ENCODE peak calls at places on chromosome 20, in seven cellular contexts. K is hepatocyte, B is A549, G is neuronal stem cell, I is keratinocyte, H is neural progenitor cell, X is GM23248. L is an unnamed sample. For H3K4me1, the result is how much of the 10 kb centered on the place peaks cover.

GRCh38 chr20:1327827-1328679 is 886 bp downstream of the SDCBP2 start:
- DNase-seq in K (peak), B (no peak), G (no peak), I (no peak), H (no peak), X (no peak), L (peak)

GRCh38 chr20:35700625-35701148 is 1.5 kb downstream of the ROMO1 start:
- DNase-seq in K (no peak), B (no peak), G (no peak), I (no peak), H (no peak), X (peak), L (no peak)

GRCh38 chr20:54049156-54049555 is 21.2 kb downstream of the BCAS1 start:
- DNase-seq in K (no peak), B (no peak), G (no peak), I (no peak), H (no peak), X (peak), L (no peak)

GRCh38 chr20:38165089-38165965 is at the start of gene TGM2:
- DNase-seq in K (peak), B (peak), G (peak), I (no peak), H (peak), X (peak), L (no peak)

GRCh38 chr20:5073154-5074049 is 46.4 kb downstream of the PCNA start:
- DNase-seq in K (peak), B (peak), G (no peak), I (peak), H (no peak), X (peak), L (peak)

GRCh38 chr20:63064310-63064709 is 57.5 kb upstream of the BHLHE23 start:
- DNase-seq in K (no peak), B (no peak), G (no peak), I (no peak), H (no peak), X (peak), L (peak)

GRCh38 chr20:34315236-34315635 is 12.1 kb upstream of the AHCY start:
- DNase-seq in K (no peak), B (no peak), G (no peak), I (no peak), H (no peak), X (peak), L (no peak)

GRCh38 chr20:64145458-64146300 is 18.6 kb upstream of the MYT1 start:
- DNase-seq in K (no peak), B (peak), G (no peak), I (no peak), H (no peak), X (no peak), L (peak)

GRCh38 chr20:49916146-49917002 is 1.0 kb upstream of the SPATA2 start:
- DNase-seq in K (peak), B (peak), G (no peak), I (no peak), H (no peak), X (peak), L (no peak)

GRCh38 chr20:34515484-34516037 is 661 bp upstream of the DYNLRB1 start:
- DNase-seq in K (peak), B (peak), G (peak), I (no peak), H (peak), X (peak), L (peak)

GRCh38 chr20:3199206-3199605 is 5.3 kb downstream of the DDRGK1 start:
- DNase-seq in K (no peak), B (no peak), G (no peak), I (no peak), H (no peak), X (no peak), L (no peak)

GRCh38 chr20:33900515-33901131 is 89.5 kb downstream of the CHMP4B start:
- DNase-seq in K (no peak), B (no peak), G (peak), I (no peak), H (peak), X (no peak), L (no peak)

GRCh38 chr20:43667341-43668132 is 623 bp downstream of the MYBL2 start:
- DNase-seq in K (no peak), B (peak), G (peak), I (no peak), H (peak), X (peak), L (peak)

GRCh38 chr20:38548356-38549083 is 32.5 kb upstream of the ADIG start:
- DNase-seq in K (no peak), B (no peak), G (no peak), I (no peak), H (no peak), X (no peak), L (no peak)

GRCh38 chr20:49248879-49249665 is 28.8 kb downstream of the ZNFX1 start:
- DNase-seq in K (no peak), B (no peak), G (no peak), I (no peak), H (no peak), X (no peak), L (no peak)

GRCh38 chr20:63125893-63126601 is 89.9 kb downstream of the YTHDF1 start:
- DNase-seq in K (no peak), B (no peak), G (no peak), I (no peak), H (no peak), X (no peak), L (no peak)

GRCh38 chr20:62887147-62887859 is 25.7 kb upstream of the TCFL5 start:
- DNase-seq in K (peak), B (no peak), G (no peak), I (no peak), H (no peak), X (peak), L (peak)

GRCh38 chr20:48697845-48698491 is 129.8 kb downstream of the PREX1 start:
- DNase-seq in K (peak), B (peak), G (no peak), I (no peak), H (no peak), X (peak), L (no peak)

GRCh38 chr20:5170341-5170740 is 43.5 kb downstream of the CDS2 start:
- DNase-seq in K (no peak), B (no peak), G (no peak), I (no peak), H (peak), X (no peak), L (no peak)

GRCh38 chr20:3203315-3204123 is 963 bp downstream of the DDRGK1 start:
- DNase-seq in K (peak), B (no peak), G (no peak), I (no peak), H (peak), X (peak), L (no peak)

GRCh38 chr20:63544958-63545516 is 2.5 kb downstream of the SRMS start:
- DNase-seq in K (peak), B (peak), G (no peak), I (peak), H (no peak), X (no peak), L (no peak)

GRCh38 chr20:50054626-50055511 is 58.1 kb downstream of the UBE2V1 start:
- DNase-seq in K (peak), B (no peak), G (no peak), I (no peak), H (peak), X (peak), L (no peak)

GRCh38 chr20:38878798-38879197 is 47.4 kb upstream of the FAM83D start:
- DNase-seq in K (peak), B (no peak), G (peak), I (no peak), H (peak), X (peak), L (peak)

GRCh38 chr20:32075534-32075933 is 23.5 kb downstream of the HCK start:
- DNase-seq in K (no peak), B (no peak), G (no peak), I (no peak), H (no peak), X (no peak), L (no peak)

GRCh38 chr20:10093087-10093591 is 58.4 kb downstream of the ANKEF1 start:
- DNase-seq in K (peak), B (peak), G (no peak), I (no peak), H (no peak), X (peak), L (no peak)

GRCh38 chr20:44714102-44714700 is 968 bp upstream of the CCN5 start:
- DNase-seq in K (no peak), B (no peak), G (no peak), I (no peak), H (no peak), X (no peak), L (no peak)
- H3K4me2 ChIP-seq in K (no peak), B (peak), G (no peak), I (peak), H (no peak), X (peak), L (no peak)

DNA sequence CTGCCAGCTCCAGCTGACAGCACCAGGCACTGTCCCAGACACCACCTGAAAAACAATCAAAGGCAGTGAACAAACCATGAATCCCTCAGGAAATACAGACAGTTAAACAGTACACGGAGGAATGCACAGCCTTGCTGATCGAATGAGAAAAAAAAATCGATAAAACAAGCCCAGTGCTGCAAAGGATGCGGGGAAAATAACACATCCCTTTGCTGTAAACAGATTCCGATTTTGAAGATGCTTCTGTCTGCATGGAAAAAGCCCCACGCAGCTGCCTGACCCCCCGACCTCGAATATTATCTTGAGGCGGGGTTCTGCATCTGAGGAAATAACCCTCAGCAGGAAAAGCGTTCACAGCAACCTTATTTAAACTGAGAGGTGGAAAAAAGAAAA is 43.9 kb downstream of the RBM38 start:
- DNase-seq in K (no peak), B (no peak), G (no peak), I (no peak), H (no peak), X (no peak), L (no peak)
- H3K4me1 ChIP-seq in K (under half), B (under half), G (under half), I (under half), H (under half), X (under half), L (under half)

DNA sequence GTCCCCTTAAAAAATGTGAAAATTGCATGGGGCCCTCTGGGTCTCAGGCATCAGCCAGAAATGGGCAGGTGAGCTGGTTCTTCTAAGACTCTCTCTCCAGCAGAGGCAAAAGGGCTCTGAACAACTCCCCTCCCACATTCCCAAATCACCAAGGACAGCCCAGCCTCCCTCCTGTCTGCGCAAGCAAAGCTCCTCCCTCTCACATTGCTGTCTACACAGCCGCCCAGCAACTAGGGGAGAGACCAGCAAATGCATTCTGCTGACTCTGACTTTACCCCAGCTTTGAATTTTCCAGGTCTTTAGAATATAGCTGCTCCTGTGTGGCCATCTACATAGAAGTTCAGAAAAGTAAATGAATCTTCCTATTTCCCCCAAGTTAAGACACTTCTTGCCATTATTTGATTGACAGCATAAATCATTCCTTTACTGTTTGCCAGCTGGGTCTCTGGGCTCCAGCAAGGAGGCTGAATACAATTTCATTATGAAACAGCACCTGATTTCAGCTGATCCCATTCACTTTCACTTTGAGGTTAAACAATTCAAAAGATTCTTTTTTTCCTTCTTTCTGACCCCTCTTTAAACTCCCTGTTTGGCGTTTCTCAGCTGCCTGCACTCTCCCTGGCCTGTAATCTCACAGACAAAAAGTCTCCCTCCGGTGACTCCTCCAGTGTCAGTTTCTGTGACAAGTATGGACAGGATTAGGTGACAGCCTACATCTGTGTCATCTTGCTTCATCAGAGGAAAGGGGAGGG is 205.7 kb upstream of the RIN2 start:
- DNase-seq in K (peak), B (peak), G (peak), I (no peak), H (peak), X (no peak), L (peak)
- H3K4me2 ChIP-seq in K (peak), B (no peak), G (no peak), I (peak), H (peak), X (no peak), L (no peak)

GRCh38 chr20:58433759-58434158 is 44.7 kb downstream of the VAPB start:
- DNase-seq in K (peak), B (no peak), G (no peak), I (no peak), H (no peak), X (peak), L (no peak)
- H3K4me1 ChIP-seq in K (under half), B (under half), G (under half), I (under half), H (under half), X (under half), L (under half)

DNA sequence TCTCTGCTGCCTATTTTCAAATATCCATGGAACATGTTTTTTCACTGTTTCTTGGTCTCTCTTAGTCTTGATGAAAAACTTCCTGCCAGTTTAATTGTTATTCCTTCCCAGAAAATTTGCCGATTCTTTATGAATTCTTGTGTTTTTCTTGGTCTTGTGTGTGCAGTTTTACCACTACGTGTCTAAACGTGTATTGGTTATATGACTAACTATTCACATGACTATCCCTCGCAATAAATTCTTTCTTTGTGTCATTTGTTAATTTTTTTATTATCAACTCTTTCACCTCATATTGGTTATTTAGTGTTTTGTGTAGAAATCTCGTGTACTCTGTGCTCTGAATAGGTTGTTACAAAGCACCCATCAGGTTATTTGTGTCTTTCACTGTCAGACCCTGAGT is 315.4 kb downstream of the HAO1 start:
- DNase-seq in K (no peak), B (no peak), G (no peak), I (no peak), H (no peak), X (no peak), L (no peak)
- H3K4me2 ChIP-seq in K (no peak), B (no peak), G (no peak), I (no peak), H (no peak), X (no peak), L (no peak)

GRCh38 chr20:25279403-25279802 is 31.5 kb downstream of the PYGB start:
- DNase-seq in K (no peak), B (no peak), G (no peak), I (no peak), H (no peak), X (no peak), L (no peak)
- H3K4me1 ChIP-seq in K (under half), B (under half), G (under half), I (under half), H (under half), X (under half), L (under half)

GRCh38 chr20:17556842-17557674 is 12.8 kb upstream of the DSTN start:
- DNase-seq in K (peak), B (no peak), G (no peak), I (no peak), H (no peak), X (peak), L (no peak)
- H3K4me2 ChIP-seq in K (peak), B (peak), G (no peak), I (peak), H (no peak), X (peak), L (no peak)

DNA sequence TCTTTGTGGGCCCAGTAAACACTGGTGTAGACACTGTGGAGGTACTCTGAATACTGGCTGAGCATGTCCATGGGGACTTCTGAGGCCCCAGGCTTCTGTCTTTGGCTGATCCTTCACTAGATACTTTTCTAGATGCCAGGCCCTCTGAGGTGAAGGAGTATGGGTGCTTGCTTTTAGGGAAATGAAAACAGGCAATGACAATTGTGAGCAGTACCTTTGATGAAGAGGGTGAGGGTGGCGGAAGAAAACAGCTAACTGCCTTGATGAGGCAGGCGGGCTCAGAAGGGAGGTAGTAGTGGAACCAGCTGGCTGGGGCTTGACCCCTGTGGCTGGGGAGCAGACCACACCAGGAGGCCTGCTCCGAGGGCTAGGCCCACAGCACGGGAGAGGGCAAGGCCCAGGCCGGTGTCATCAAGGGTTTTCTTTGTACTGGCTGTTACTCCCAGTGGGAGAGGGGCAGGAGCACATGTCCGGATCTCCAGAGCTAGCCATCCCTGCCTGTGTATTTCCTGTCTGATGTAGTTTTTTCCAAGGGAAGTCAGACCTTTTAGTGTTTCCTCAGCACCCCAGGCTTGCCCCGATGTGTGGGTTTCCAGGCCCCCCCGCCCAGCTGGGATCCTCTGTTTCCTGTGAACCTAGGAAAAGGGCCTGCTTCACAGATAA is 3.9 kb downstream of the PLCG1 start:
- DNase-seq in K (no peak), B (no peak), G (no peak), I (no peak), H (no peak), X (peak), L (no peak)
- H3K4me1 ChIP-seq in K (under half), B (under half), G (under half), I (under half), H (under half), X (under half), L (half or more)